ENCODE peak calls at places on chromosomes 4 and X, in eight cellular contexts. P is gastrocnemius medialis; L is fibroblast of lung; X is PC-3; F is A549; D is ovary; H is CD8-positive, alpha-beta T cell; A is lung. G is an unnamed sample.

GRCh38 chrX:39427492-39428289 is 626.4 kb downstream of the MID1IP1 start:
- DNase-seq in P (no peak), L (peak), X (peak), F (no peak), D (peak), H (peak), A (no peak), G (no peak)

GRCh38 chr4:68184923-68185322 is 55.3 kb upstream of the TMPRSS11F start:
- DNase-seq in P (no peak), L (no peak), X (peak), F (no peak), D (no peak), H (no peak), A (no peak), G (no peak)

GRCh38 chr4:42048394-42048793 is 58.1 kb downstream of the SLC30A9 start:
- DNase-seq in P (no peak), L (peak), X (peak), F (peak), D (no peak), H (no peak), A (no peak), G (no peak)

GRCh38 chrX:37509349-37509748 is 62.1 kb upstream of the LANCL3 start:
- DNase-seq in P (no peak), L (no peak), X (peak), F (no peak), D (no peak), H (no peak), A (no peak), G (no peak)

GRCh38 chr4:177938226-177938625 is 496.0 kb upstream of the AGA start:
- DNase-seq in P (no peak), L (no peak), X (peak), F (no peak), D (no peak), H (no peak), A (no peak), G (no peak)

GRCh38 chr4:13559414-13559813 is 15.1 kb upstream of the NKX3-2 start:
- DNase-seq in P (no peak), L (peak), X (peak), F (no peak), D (no peak), H (no peak), A (no peak), G (no peak)

GRCh38 chr4:8324640-8325239 is 55.2 kb downstream of the HTRA3 start:
- DNase-seq in P (no peak), L (peak), X (peak), F (no peak), D (no peak), H (no peak), A (no peak), G (no peak)

GRCh38 chrX:21398424-21398823 is 24.2 kb downstream of the CNKSR2 start:
- DNase-seq in P (no peak), L (peak), X (no peak), F (no peak), D (no peak), H (no peak), A (no peak), G (no peak)

GRCh38 chr4:123127218-123127617 is 204.8 kb upstream of the NUDT6 start:
- DNase-seq in P (no peak), L (peak), X (peak), F (no peak), D (no peak), H (no peak), A (no peak), G (no peak)

GRCh38 chr4:76895619-76896018 is 2.3 kb downstream of the SOWAHB start:
- DNase-seq in P (no peak), L (no peak), X (no peak), F (no peak), D (no peak), H (no peak), A (no peak), G (no peak)
- TF ChIP-seq CTCF in P (no peak), L (no peak), X (no peak), F (no peak), D (no peak), H (no peak), A (no peak), G (no peak)

DNA sequence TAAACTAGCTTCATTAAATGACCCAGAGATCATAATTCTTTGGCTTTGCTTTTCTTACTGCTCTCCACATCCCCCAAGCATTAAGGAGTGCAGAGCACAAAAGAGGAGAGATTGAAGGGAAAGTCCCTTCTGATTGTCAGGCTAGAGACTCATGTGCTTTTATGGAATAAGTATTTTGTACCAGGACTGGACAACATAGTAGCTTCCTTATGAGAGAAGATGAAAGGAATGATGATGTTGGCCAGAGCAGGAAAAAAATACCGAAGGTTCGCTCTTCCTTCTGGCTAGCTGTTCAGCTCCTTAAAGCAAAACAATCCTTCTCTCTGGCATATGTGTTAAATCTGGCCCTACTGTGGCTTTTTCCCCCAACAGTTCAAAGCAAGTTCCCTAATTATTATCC is 53.1 kb downstream of the HOPX start:
- DNase-seq in P (no peak), L (peak), X (no peak), F (no peak), D (no peak), H (no peak), A (no peak), G (no peak)
- H3K27ac ChIP-seq in P (no peak), L (no peak), X (no peak), F (no peak), D (no peak), H (no peak), A (no peak), G (no peak)

GRCh38 chr4:21710212-21710843 is 238.2 kb downstream of the KCNIP4 start:
- DNase-seq in P (no peak), L (no peak), X (no peak), F (no peak), D (no peak), H (no peak), A (no peak), G (no peak)

GRCh38 chr4:21709031-21709430 is 239.5 kb downstream of the KCNIP4 start:
- DNase-seq in P (no peak), L (no peak), X (no peak), F (no peak), D (no peak), H (no peak), A (no peak), G (no peak)

GRCh38 chr4:21709761-21710160 is 238.8 kb downstream of the KCNIP4 start:
- DNase-seq in P (no peak), L (no peak), X (no peak), F (no peak), D (no peak), H (no peak), A (no peak), G (no peak)
- TF ChIP-seq CTCF in P (no peak), L (no peak), X (no peak), F (no peak), D (no peak), H (no peak), A (no peak), G (no peak)

GRCh38 chr4:72592076-72592475 is 23.1 kb upstream of the ADAMTS3 start:
- DNase-seq in P (no peak), L (no peak), X (no peak), F (no peak), D (no peak), H (no peak), A (no peak), G (no peak)

GRCh38 chr4:72587334-72587733 is 18.3 kb upstream of the ADAMTS3 start:
- DNase-seq in P (no peak), L (no peak), X (no peak), F (no peak), D (no peak), H (no peak), A (no peak), G (no peak)

GRCh38 chr4:72591547-72591946 is 22.5 kb upstream of the ADAMTS3 start:
- DNase-seq in P (no peak), L (peak), X (no peak), F (no peak), D (no peak), H (no peak), A (no peak), G (no peak)
- H3K27ac ChIP-seq in P (no peak), L (no peak), X (no peak), F (no peak), D (no peak), H (no peak), A (no peak), G (no peak)

GRCh38 chrX:53294024-53294648 is 12.8 kb upstream of the IQSEC2 start:
- DNase-seq in P (no peak), L (no peak), X (peak), F (no peak), D (no peak), H (no peak), A (no peak), G (no peak)
- TF ChIP-seq CTCF in P (no peak), L (peak), X (peak), F (peak), D (no peak), H (no peak), A (no peak), G (no peak)

DNA sequence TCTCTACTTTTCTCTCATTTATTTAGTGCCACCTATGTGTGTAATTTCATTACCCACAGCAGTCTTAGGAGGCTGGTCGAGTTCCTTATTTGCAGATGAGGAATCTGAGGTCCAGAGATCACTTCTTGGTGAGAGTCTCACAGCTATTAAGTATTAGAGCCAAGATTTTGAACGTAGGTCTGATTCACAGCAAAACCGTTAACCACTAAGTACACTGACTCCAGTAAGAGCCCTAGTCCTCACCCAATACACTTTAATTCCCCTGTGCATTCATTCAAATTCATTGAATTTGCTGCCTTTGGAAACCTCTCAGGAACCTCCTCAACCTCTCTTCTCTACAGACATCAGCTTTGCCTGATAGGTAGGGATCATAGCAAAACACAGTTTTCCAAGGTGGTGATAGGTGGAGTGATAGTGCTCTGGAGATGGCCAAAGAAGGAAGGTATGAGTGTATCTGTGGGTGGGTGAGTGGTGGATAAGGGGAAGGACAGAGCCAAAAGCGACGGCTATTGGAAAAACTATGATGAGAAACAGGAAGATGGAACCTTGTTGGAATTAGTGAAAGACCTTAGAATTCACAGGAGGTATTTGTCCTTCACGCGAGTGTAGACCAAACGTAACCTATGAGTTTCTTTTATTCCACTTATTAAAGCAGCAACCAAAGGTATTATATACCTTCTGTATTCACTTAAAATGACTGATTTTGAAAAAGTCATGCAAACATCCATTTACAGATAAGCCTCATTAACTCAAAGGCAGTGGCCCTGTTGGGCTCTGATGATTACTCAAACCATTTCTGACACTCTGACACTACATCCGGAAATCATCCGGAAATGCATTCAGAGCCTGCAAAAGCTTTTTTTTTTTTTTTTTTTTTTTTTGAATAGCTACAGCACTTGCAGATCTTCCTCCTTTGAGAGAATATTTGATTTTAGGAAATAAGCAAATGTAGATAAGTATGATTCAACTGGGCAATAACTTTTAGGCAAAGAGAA is 6.3 kb downstream of the FMR1 start:
- DNase-seq in P (no peak), L (peak), X (no peak), F (no peak), D (no peak), H (peak), A (no peak), G (no peak)
- H3K27ac ChIP-seq in P (no peak), L (no peak), X (no peak), F (no peak), D (no peak), H (no peak), A (no peak), G (no peak)

GRCh38 chrX:15814811-15815210 is 24.5 kb downstream of the ZRSR2 start:
- DNase-seq in P (no peak), L (no peak), X (no peak), F (no peak), D (no peak), H (no peak), A (no peak), G (no peak)

GRCh38 chrX:15812212-15812938 is 22.1 kb downstream of the ZRSR2 start:
- DNase-seq in P (no peak), L (no peak), X (no peak), F (no peak), D (no peak), H (no peak), A (no peak), G (no peak)

GRCh38 chrX:15816453-15816838 is 26.2 kb downstream of the ZRSR2 start:
- DNase-seq in P (no peak), L (no peak), X (no peak), F (no peak), D (no peak), H (no peak), A (no peak), G (no peak)

GRCh38 chrX:15816886-15817285 is 26.6 kb downstream of the ZRSR2 start:
- DNase-seq in P (no peak), L (peak), X (no peak), F (no peak), D (no peak), H (peak), A (no peak), G (no peak)

GRCh38 chrX:15815779-15816452 is 25.6 kb downstream of the ZRSR2 start:
- DNase-seq in P (no peak), L (no peak), X (peak), F (peak), D (no peak), H (no peak), A (no peak), G (no peak)
- TF ChIP-seq CTCF in P (no peak), L (peak), X (peak), F (no peak), D (no peak), H (peak), A (no peak), G (no peak)

GRCh38 chr4:69727924-69728323 is 32.5 kb downstream of the SULT1B1 start:
- DNase-seq in P (no peak), L (no peak), X (no peak), F (no peak), D (no peak), H (no peak), A (no peak), G (no peak)

GRCh38 chr4:69731261-69731660 is 29.2 kb downstream of the SULT1B1 start:
- DNase-seq in P (no peak), L (no peak), X (no peak), F (no peak), D (no peak), H (no peak), A (no peak), G (no peak)

GRCh38 chr4:69735119-69735518 is 25.3 kb downstream of the SULT1B1 start:
- DNase-seq in P (no peak), L (no peak), X (peak), F (no peak), D (no peak), H (no peak), A (no peak), G (no peak)

GRCh38 chr4:69730002-69730401 is 30.4 kb downstream of the SULT1B1 start:
- DNase-seq in P (no peak), L (no peak), X (peak), F (no peak), D (no peak), H (no peak), A (no peak), G (no peak)

GRCh38 chr4:69731826-69732225 is 28.6 kb downstream of the SULT1B1 start:
- DNase-seq in P (no peak), L (no peak), X (no peak), F (no peak), D (no peak), H (no peak), A (no peak), G (no peak)
- H3K27ac ChIP-seq in P (no peak), L (no peak), X (no peak), F (no peak), D (no peak), H (no peak), A (no peak), G (peak)

GRCh38 chrX:74422576-74423288 is 1.4 kb downstream of the SLC16A2 start:
- DNase-seq in P (peak), L (peak), X (no peak), F (no peak), D (peak), H (no peak), A (peak), G (peak)

GRCh38 chrX:74420194-74421035 is 878 bp upstream of the SLC16A2 start:
- DNase-seq in P (peak), L (peak), X (peak), F (peak), D (peak), H (peak), A (peak), G (peak)

GRCh38 chrX:74422029-74422352 is 698 bp downstream of the SLC16A2 start:
- DNase-seq in P (no peak), L (no peak), X (no peak), F (no peak), D (peak), H (no peak), A (no peak), G (no peak)

GRCh38 chrX:74419861-74420193 is 1.5 kb upstream of the SLC16A2 start:
- DNase-seq in P (no peak), L (peak), X (peak), F (no peak), D (peak), H (no peak), A (no peak), G (no peak)

GRCh38 chrX:74421181-74422028 is at the start of gene SLC16A2:
- DNase-seq in P (peak), L (peak), X (peak), F (peak), D (peak), H (peak), A (peak), G (peak)
- TF ChIP-seq CTCF in P (no peak), L (no peak), X (no peak), F (no peak), D (no peak), H (no peak), A (no peak), G (no peak)

G was measured in tibial nerve.